ENCODE peak calls at places on chromosomes 5 and 9, in five cellular contexts. One of them, this sample, is unnamed.

GRCh38 chr5:119355244-119355635 is 579 bp upstream of the TNFAIP8 start:
- DNase-seq in ELF-1: peak; percentile 93
- DNase-seq in effector memory CD8-positive, alpha-beta T cell: no peak
- DNase-seq in cardiac fibroblast: no peak
- DNase-seq in ACHN: peak; percentile 23
- DNase-seq in this sample: no peak

GRCh38 chr5:65102826-65103673 is 334.3 kb downstream of the CWC27 start:
- DNase-seq in ELF-1: peak; percentile 75
- DNase-seq in effector memory CD8-positive, alpha-beta T cell: peak; percentile 35
- DNase-seq in cardiac fibroblast: peak; percentile 52
- DNase-seq in ACHN: peak; percentile 65
- DNase-seq in this sample: peak; percentile 67

GRCh38 chr9:99576002-99576401 is 245.7 kb upstream of the NR4A3 start:
- DNase-seq in ELF-1: no peak
- DNase-seq in effector memory CD8-positive, alpha-beta T cell: no peak
- DNase-seq in cardiac fibroblast: no peak
- DNase-seq in ACHN: no peak
- DNase-seq in this sample: no peak

GRCh38 chr9:96817973-96818372 is 36.3 kb downstream of the ZNF782 start:
- DNase-seq in ELF-1: no peak
- DNase-seq in effector memory CD8-positive, alpha-beta T cell: no peak
- DNase-seq in cardiac fibroblast: no peak
- DNase-seq in ACHN: no peak
- DNase-seq in this sample: no peak

GRCh38 chr9:120886490-120886967 is 9.5 kb upstream of the PHF19 start:
- DNase-seq in ELF-1: no peak
- DNase-seq in effector memory CD8-positive, alpha-beta T cell: no peak
- DNase-seq in cardiac fibroblast: peak; percentile 66
- DNase-seq in ACHN: peak; percentile 80
- DNase-seq in this sample: no peak

GRCh38 chr9:90956026-90956810 is 154.6 kb downstream of the SYK start:
- DNase-seq in ELF-1: no peak
- DNase-seq in effector memory CD8-positive, alpha-beta T cell: no peak
- DNase-seq in cardiac fibroblast: peak; percentile 50
- DNase-seq in ACHN: no peak
- DNase-seq in this sample: no peak

GRCh38 chr5:93302711-93303110 is 278.3 kb downstream of the NR2F1-AS1 start:
- DNase-seq in ELF-1: no peak
- DNase-seq in effector memory CD8-positive, alpha-beta T cell: no peak
- DNase-seq in cardiac fibroblast: no peak
- DNase-seq in ACHN: no peak
- DNase-seq in this sample: no peak

GRCh38 chr5:169609716-169610115 is 26.1 kb downstream of the SPDL1 start:
- DNase-seq in ELF-1: no peak
- DNase-seq in effector memory CD8-positive, alpha-beta T cell: no peak
- DNase-seq in cardiac fibroblast: no peak
- DNase-seq in ACHN: no peak
- DNase-seq in this sample: no peak

GRCh38 chr9:34707130-34707529 is 2.8 kb downstream of the CCL21 start:
- DNase-seq in ELF-1: no peak
- DNase-seq in effector memory CD8-positive, alpha-beta T cell: no peak
- DNase-seq in cardiac fibroblast: no peak
- DNase-seq in ACHN: no peak
- DNase-seq in this sample: no peak

GRCh38 chr5:10949856-10950630 is 189.0 kb upstream of the DAP start:
- DNase-seq in ELF-1: peak; percentile 37
- DNase-seq in effector memory CD8-positive, alpha-beta T cell: no peak
- DNase-seq in cardiac fibroblast: no peak
- DNase-seq in ACHN: no peak
- DNase-seq in this sample: no peak

GRCh38 chr9:134413112-134413715 is 87.0 kb downstream of the RXRA start:
- DNase-seq in ELF-1: no peak
- DNase-seq in effector memory CD8-positive, alpha-beta T cell: no peak
- DNase-seq in cardiac fibroblast: no peak
- DNase-seq in ACHN: no peak
- DNase-seq in this sample: no peak

GRCh38 chr9:137449081-137449844 is 8.1 kb upstream of the ENTPD8 start:
- DNase-seq in ELF-1: no peak
- DNase-seq in effector memory CD8-positive, alpha-beta T cell: no peak
- DNase-seq in cardiac fibroblast: no peak
- DNase-seq in ACHN: no peak
- DNase-seq in this sample: peak; percentile 31

GRCh38 chr5:150167163-150167798 is 703 bp downstream of the CDX1 start:
- DNase-seq in ELF-1: no peak
- DNase-seq in effector memory CD8-positive, alpha-beta T cell: no peak
- DNase-seq in cardiac fibroblast: no peak
- DNase-seq in ACHN: no peak
- DNase-seq in this sample: peak; percentile 58

GRCh38 chr9:78295731-78296130 is 1.2 kb upstream of the PSAT1 start:
- DNase-seq in ELF-1: peak; percentile 34
- DNase-seq in effector memory CD8-positive, alpha-beta T cell: no peak
- DNase-seq in cardiac fibroblast: no peak
- DNase-seq in ACHN: no peak
- DNase-seq in this sample: no peak

GRCh38 chr9:114911167-114911821 is 19.1 kb downstream of the TNFSF8 start:
- DNase-seq in ELF-1: peak; percentile 45
- DNase-seq in effector memory CD8-positive, alpha-beta T cell: no peak
- DNase-seq in cardiac fibroblast: peak; percentile 70
- DNase-seq in ACHN: peak; percentile 57
- DNase-seq in this sample: peak; percentile 59

GRCh38 chr9:137174722-137175293 is 3.0 kb upstream of the TMEM210 start:
- DNase-seq in ELF-1: peak; percentile 42
- DNase-seq in effector memory CD8-positive, alpha-beta T cell: no peak
- DNase-seq in cardiac fibroblast: no peak
- DNase-seq in ACHN: no peak
- DNase-seq in this sample: no peak

GRCh38 chr9:76292246-76292645 is 102.0 kb downstream of the RFK start:
- DNase-seq in ELF-1: no peak
- DNase-seq in effector memory CD8-positive, alpha-beta T cell: no peak
- DNase-seq in cardiac fibroblast: peak; percentile 47
- DNase-seq in ACHN: no peak
- DNase-seq in this sample: no peak

GRCh38 chr5:43314724-43315123 is 1.5 kb upstream of the HMGCS1 start:
- DNase-seq in ELF-1: no peak
- DNase-seq in effector memory CD8-positive, alpha-beta T cell: no peak
- DNase-seq in cardiac fibroblast: no peak
- DNase-seq in ACHN: peak; percentile 8
- DNase-seq in this sample: no peak